ENCODE peak calls at places on chromosomes 11 and 22, in ten cellular contexts. F is A549, O is Peyer's patch, V is heart left ventricle, E is suprapubic skin, Q is GM12891, N is HCT116, C is testis, K is prostate gland, H is IMR-90. B is an unnamed sample.

GRCh38 chr11:111298466-111299110 is at the start of gene POU2AF3:
- DNase-seq in F (no peak), O (no peak), V (peak; percentile 58), E (no peak), Q (peak; percentile 34), N (no peak), C (peak; percentile 46), K (no peak), H (no peak), B (no peak)

GRCh38 chr11:121372028-121372427 is 79.5 kb downstream of the SC5D start:
- DNase-seq in F (no peak), O (no peak), V (no peak), E (no peak), Q (no peak), N (no peak), C (no peak), K (no peak), H (no peak), B (no peak)

GRCh38 chr22:50732681-50733080 is 5.3 kb upstream of the ACR start:
- DNase-seq in F (no peak), O (peak; percentile 8), V (peak; percentile 43), E (peak; percentile 60), Q (no peak), N (no peak), C (no peak), K (no peak), H (no peak), B (no peak)

GRCh38 chr22:49243965-49244364 is 583.7 kb downstream of the BRD1 start:
- DNase-seq in F (no peak), O (no peak), V (no peak), E (no peak), Q (no peak), N (no peak), C (peak; percentile 7), K (peak; percentile 2), H (no peak), B (no peak)

GRCh38 chr22:44505796-44506354 is 7.8 kb upstream of the RTL6 start:
- DNase-seq in F (no peak), O (no peak), V (no peak), E (no peak), Q (no peak), N (no peak), C (no peak), K (no peak), H (no peak), B (no peak)

GRCh38 chr11:1298695-1299492 is 10.5 kb downstream of the TOLLIP start:
- DNase-seq in F (peak; percentile 76), O (peak; percentile 28), V (peak; percentile 86), E (peak; percentile 92), Q (no peak), N (no peak), C (peak; percentile 65), K (peak; percentile 84), H (peak; percentile 59), B (no peak)

GRCh38 chr11:30984442-30984816 is 385.1 kb downstream of the DCDC1 start:
- DNase-seq in F (peak; percentile 79), O (no peak), V (no peak), E (no peak), Q (no peak), N (no peak), C (no peak), K (no peak), H (peak; percentile 0), B (no peak)

GRCh38 chr11:22304337-22304961 is 33.7 kb upstream of the SLC17A6 start:
- DNase-seq in F (peak; percentile 52), O (no peak), V (no peak), E (no peak), Q (no peak), N (peak; percentile 18), C (no peak), K (no peak), H (peak; percentile 23), B (no peak)

GRCh38 chr11:72937439-72937838 is 123.2 kb downstream of the ATG16L2 start:
- DNase-seq in F (no peak), O (no peak), V (no peak), E (no peak), Q (no peak), N (no peak), C (no peak), K (no peak), H (no peak), B (no peak)

GRCh38 chr22:30016596-30016995 is 63.7 kb upstream of the HORMAD2 start:
- DNase-seq in F (no peak), O (no peak), V (no peak), E (no peak), Q (no peak), N (no peak), C (no peak), K (no peak), H (peak; percentile 31), B (no peak)

DNA sequence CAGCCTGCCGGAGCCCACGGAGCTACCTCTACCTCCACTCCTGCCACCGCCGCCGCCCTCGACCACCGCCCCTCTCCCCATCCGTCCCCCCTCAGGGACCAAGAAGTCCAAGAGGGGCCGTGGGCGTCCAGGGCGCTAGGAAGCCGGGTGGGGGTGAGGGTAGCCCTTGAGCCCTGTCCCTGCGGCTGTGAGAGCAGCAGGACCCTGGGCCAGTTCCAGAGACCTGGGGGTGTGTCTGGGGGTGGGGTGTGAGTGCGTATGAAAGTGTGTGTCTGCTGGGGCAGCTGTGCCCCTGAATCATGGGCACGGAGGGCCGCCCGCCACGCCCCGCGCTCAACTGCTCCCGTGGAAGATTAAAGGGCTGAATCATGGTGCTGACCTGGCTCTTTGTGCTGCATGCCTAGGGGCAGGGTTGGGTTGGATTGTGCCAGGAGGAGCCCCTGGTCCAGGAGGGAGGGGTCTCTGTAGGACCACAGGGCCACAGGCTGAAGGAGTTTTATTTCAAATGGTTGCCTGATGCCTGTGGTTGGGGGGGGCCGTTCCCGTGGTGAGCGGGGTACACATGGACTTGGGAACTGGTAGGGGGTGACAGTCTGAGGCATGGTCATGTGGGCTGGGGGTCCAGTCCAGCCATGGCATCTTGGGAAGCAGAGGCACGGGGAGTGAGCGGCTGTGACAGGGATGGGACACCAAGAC is 2.3 kb downstream of the PTPRCAP start:
- DNase-seq in F (no peak), O (no peak), V (no peak), E (no peak), Q (no peak), N (no peak), C (no peak), K (no peak), H (no peak), B (no peak)
- TF ChIP-seq POLR2A in F (no peak), O (no peak), V (no peak), E (no peak), Q (no peak), N (no peak), C (no peak), K (no peak), H (no peak), B (no peak)

GRCh38 chr22:37045958-37046357 is 5.6 kb upstream of the KCTD17 start:
- DNase-seq in F (peak; percentile 51), O (no peak), V (no peak), E (no peak), Q (no peak), N (no peak), C (no peak), K (no peak), H (peak; percentile 62), B (no peak)
- TF ChIP-seq POLR2A in F (no peak), O (no peak), V (no peak), E (no peak), Q (no peak), N (no peak), C (no peak), K (no peak), H (no peak), B (no peak)

DNA sequence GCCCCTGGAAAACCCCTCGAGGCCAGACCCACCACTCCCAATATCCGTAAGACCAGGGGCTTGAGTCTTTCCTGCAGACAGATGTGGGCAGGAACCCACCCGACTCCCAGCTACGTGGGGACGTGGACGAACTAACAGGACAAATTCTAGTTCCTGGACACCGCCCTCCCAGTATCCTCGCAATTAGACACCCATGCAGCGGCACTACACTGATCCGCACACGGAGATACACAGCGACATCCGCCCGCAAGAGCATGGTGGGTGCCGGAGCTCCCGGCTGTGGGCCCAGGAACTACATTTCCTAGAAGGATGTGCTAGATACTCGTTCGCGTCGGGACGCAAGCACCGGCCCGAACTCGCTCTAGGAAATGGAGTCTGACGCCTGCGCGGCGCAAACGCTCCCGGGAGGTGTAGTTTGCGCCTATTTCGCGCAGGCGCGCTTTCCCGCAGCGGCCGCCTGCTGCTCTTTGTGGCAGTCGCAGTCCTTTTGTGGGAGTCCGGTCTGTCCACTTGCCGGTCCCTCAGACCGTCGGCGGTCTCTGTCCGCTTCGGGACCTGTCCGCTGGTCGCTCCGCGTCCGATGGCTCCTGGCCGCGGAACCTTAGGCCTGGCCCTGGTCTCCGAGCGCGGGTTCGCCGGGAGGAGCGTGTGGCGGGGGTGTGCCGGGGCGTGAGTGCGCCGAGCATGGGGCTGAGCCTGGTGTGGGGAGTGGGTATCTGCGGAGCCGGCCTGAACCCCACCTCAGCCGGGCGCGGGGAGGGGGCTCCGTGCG is at the start of gene ZNF74:
- DNase-seq in F (peak; percentile 85), O (peak; percentile 83), V (peak; percentile 95), E (peak; percentile 89), Q (peak; percentile 66), N (peak; percentile 77), C (peak; percentile 93), K (peak; percentile 88), H (peak; percentile 88), B (peak; percentile 34)
- TF ChIP-seq POLR2A in F (peak; percentile 80), O (no peak), V (no peak), E (peak; percentile 45), Q (peak; percentile 87), N (peak; percentile 92), C (no peak), K (peak; percentile 56), H (peak; percentile 55), B (peak; percentile 49)

DNA sequence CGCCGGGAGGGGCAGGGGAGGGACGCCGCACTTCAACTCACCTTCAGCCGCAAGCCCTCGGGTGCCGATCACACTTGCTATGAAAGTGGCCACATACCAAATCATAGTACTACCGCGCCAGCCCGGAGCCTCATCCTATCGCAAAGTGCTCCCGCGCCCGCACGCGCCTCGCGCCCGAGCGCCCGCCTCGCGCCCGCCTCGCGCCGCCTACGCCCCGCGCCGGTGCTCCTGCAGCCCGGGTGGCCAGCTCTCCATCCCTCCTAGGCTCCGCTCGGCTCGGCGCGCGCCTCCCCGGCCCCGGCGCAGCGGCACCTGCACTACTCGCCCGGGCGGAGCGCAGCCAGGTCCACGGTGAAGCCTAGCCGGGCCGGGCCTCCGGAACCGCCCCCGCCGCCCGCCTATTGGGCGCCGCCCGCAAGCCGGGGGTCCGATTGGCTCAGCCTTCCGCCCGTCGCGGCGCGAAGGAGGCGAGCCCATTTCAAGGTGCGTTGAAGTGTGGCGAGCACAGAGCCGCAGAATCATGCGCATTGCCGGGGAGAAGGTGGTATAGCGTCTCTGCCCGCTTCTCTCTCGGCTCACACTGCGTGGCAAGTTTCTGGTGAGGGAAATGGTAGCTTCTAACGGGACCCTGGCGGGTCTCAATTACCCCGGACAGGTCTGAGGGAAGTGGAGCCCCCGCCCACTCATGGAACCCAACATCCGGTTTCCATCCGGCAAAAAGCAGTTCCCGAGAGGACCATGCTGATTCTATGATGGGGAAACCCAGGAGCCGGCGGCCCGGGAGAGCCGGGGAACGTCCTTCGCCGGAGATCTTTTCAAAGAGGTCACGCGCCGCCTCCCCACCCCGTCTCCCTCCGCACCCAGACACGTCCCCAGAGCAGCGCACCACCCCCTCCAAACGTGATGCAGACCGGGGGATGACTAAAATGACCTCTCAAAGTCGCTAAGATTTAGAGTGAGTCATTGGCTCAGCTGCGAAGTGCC is at the start of gene IGSF9B:
- DNase-seq in F (peak; percentile 81), O (peak; percentile 67), V (peak; percentile 92), E (no peak), Q (peak; percentile 100), N (peak; percentile 67), C (peak; percentile 94), K (peak; percentile 90), H (peak; percentile 45), B (no peak)
- TF ChIP-seq POLR2A in F (no peak), O (no peak), V (peak; percentile 85), E (no peak), Q (no peak), N (peak; percentile 52), C (no peak), K (peak; percentile 84), H (no peak), B (peak; percentile 32)

GRCh38 chr22:19438286-19438685 is 5.9 kb downstream of the MRPL40 start:
- DNase-seq in F (no peak), O (no peak), V (no peak), E (no peak), Q (no peak), N (no peak), C (no peak), K (no peak), H (no peak), B (no peak)
- TF ChIP-seq POLR2A in F (no peak), O (no peak), V (no peak), E (no peak), Q (no peak), N (no peak), C (no peak), K (no peak), H (no peak), B (no peak)